ENCODE peak calls at places on chromosome 20, in five cellular contexts. One of them, this sample, is unnamed.

GRCh38 chr20:57810511-57811372 is 100.9 kb upstream of the PMEPA1 start:
- DNase-seq in GM04504: no peak
- DNase-seq in hypothalamus: no peak
- DNase-seq in nephron progenitor cell: peak; percentile 40
- DNase-seq in hepatic stellate cell: no peak
- DNase-seq in this sample: no peak

GRCh38 chr20:51388756-51389542 is 153.6 kb downstream of the NFATC2 start:
- DNase-seq in nephron progenitor cell: no peak
- DNase-seq in hepatic stellate cell: no peak
- DNase-seq in GM04504: no peak
- DNase-seq in hypothalamus: no peak
- DNase-seq in this sample: no peak

GRCh38 chr20:60056345-60057122 is 98.3 kb downstream of the CDH26 start:
- DNase-seq in hypothalamus: no peak
- DNase-seq in GM04504: no peak
- DNase-seq in nephron progenitor cell: no peak
- DNase-seq in hepatic stellate cell: no peak
- DNase-seq in this sample: no peak

GRCh38 chr20:63363013-63363957 is 2.1 kb upstream of the CHRNA4 start:
- DNase-seq in hypothalamus: no peak
- DNase-seq in hepatic stellate cell: no peak
- DNase-seq in nephron progenitor cell: peak; percentile 51
- DNase-seq in GM04504: no peak
- DNase-seq in this sample: no peak

GRCh38 chr20:47432251-47433210 is 69.2 kb upstream of the NCOA3 start:
- DNase-seq in hypothalamus: no peak
- DNase-seq in hepatic stellate cell: no peak
- DNase-seq in nephron progenitor cell: no peak
- DNase-seq in GM04504: no peak
- DNase-seq in this sample: no peak

GRCh38 chr20:34703573-34704176 is 469 bp upstream of the TP53INP2 start:
- DNase-seq in GM04504: no peak
- DNase-seq in nephron progenitor cell: peak; percentile 26
- DNase-seq in hepatic stellate cell: peak; percentile 43
- DNase-seq in hypothalamus: no peak
- DNase-seq in this sample: no peak

GRCh38 chr20:37901667-37902503 is 1.0 kb upstream of the VSTM2L start:
- DNase-seq in nephron progenitor cell: peak; percentile 72
- DNase-seq in hypothalamus: no peak
- DNase-seq in hepatic stellate cell: no peak
- DNase-seq in GM04504: no peak
- DNase-seq in this sample: no peak

GRCh38 chr20:22462975-22463914 is 121.1 kb downstream of the FOXA2 start:
- DNase-seq in hepatic stellate cell: no peak
- DNase-seq in nephron progenitor cell: no peak
- DNase-seq in GM04504: no peak
- DNase-seq in hypothalamus: no peak
- DNase-seq in this sample: no peak

GRCh38 chr20:56748476-56749377 is 119.6 kb downstream of the TFAP2C start:
- DNase-seq in nephron progenitor cell: no peak
- DNase-seq in hepatic stellate cell: no peak
- DNase-seq in hypothalamus: no peak
- DNase-seq in GM04504: no peak
- DNase-seq in this sample: no peak

GRCh38 chr20:478949-479429 is 16.7 kb upstream of the TBC1D20 start:
- DNase-seq in hypothalamus: no peak
- DNase-seq in hepatic stellate cell: peak; percentile 49
- DNase-seq in nephron progenitor cell: peak; percentile 7
- DNase-seq in GM04504: no peak
- DNase-seq in this sample: no peak

GRCh38 chr20:31496761-31497295 is 17.4 kb upstream of the HM13 start:
- DNase-seq in hypothalamus: no peak
- DNase-seq in nephron progenitor cell: no peak
- DNase-seq in hepatic stellate cell: peak; percentile 55
- DNase-seq in GM04504: no peak
- DNase-seq in this sample: no peak

GRCh38 chr20:53939554-53940355 is 130.6 kb downstream of the BCAS1 start:
- DNase-seq in nephron progenitor cell: peak; percentile 79
- DNase-seq in GM04504: peak; percentile 95
- DNase-seq in hypothalamus: peak; percentile 73
- DNase-seq in hepatic stellate cell: peak; percentile 63
- DNase-seq in this sample: peak; percentile 39

GRCh38 chr20:62982124-62983075 is 24.4 kb downstream of the BHLHE23 start:
- DNase-seq in GM04504: no peak
- DNase-seq in hypothalamus: no peak
- DNase-seq in nephron progenitor cell: no peak
- DNase-seq in hepatic stellate cell: no peak
- DNase-seq in this sample: no peak

GRCh38 chr20:10783660-10784336 is 110.0 kb upstream of the JAG1 start:
- DNase-seq in hypothalamus: no peak
- DNase-seq in GM04504: no peak
- DNase-seq in hepatic stellate cell: no peak
- DNase-seq in nephron progenitor cell: no peak
- DNase-seq in this sample: no peak

GRCh38 chr20:47735412-47736400 is 49.6 kb downstream of the SULF2 start:
- DNase-seq in hepatic stellate cell: no peak
- DNase-seq in nephron progenitor cell: no peak
- DNase-seq in hypothalamus: no peak
- DNase-seq in GM04504: no peak
- DNase-seq in this sample: no peak

GRCh38 chr20:49656304-49656703 is 57.4 kb downstream of the B4GALT5 start:
- DNase-seq in nephron progenitor cell: no peak
- DNase-seq in GM04504: no peak
- DNase-seq in hepatic stellate cell: no peak
- DNase-seq in hypothalamus: no peak
- DNase-seq in this sample: no peak

GRCh38 chr20:48797850-48798747 is 29.7 kb downstream of the PREX1 start:
- DNase-seq in hypothalamus: no peak
- DNase-seq in hepatic stellate cell: no peak
- DNase-seq in GM04504: no peak
- DNase-seq in nephron progenitor cell: no peak
- DNase-seq in this sample: no peak

GRCh38 chr20:23399568-23400241 is 21.6 kb downstream of the NAPB start:
- DNase-seq in hypothalamus: no peak
- DNase-seq in GM04504: no peak
- DNase-seq in nephron progenitor cell: no peak
- DNase-seq in hepatic stellate cell: peak; percentile 6
- DNase-seq in this sample: no peak

GRCh38 chr20:8005033-8005432 is 14.5 kb downstream of the TMX4 start:
- DNase-seq in hepatic stellate cell: no peak
- DNase-seq in GM04504: no peak
- DNase-seq in hypothalamus: no peak
- DNase-seq in nephron progenitor cell: no peak
- DNase-seq in this sample: no peak

GRCh38 chr20:21203036-21203656 is 77.3 kb downstream of the KIZ start:
- DNase-seq in hypothalamus: no peak
- DNase-seq in GM04504: no peak
- DNase-seq in nephron progenitor cell: no peak
- DNase-seq in hepatic stellate cell: no peak
- DNase-seq in this sample: no peak

GRCh38 chr20:34709836-34710567 is 5.9 kb downstream of the TP53INP2 start:
- DNase-seq in nephron progenitor cell: peak; percentile 79
- DNase-seq in hypothalamus: peak; percentile 82
- DNase-seq in GM04504: no peak
- DNase-seq in hepatic stellate cell: peak; percentile 59
- DNase-seq in this sample: no peak

GRCh38 chr20:6122111-6122872 is 538 bp downstream of the FERMT1 start:
- DNase-seq in hepatic stellate cell: peak; percentile 34
- DNase-seq in nephron progenitor cell: no peak
- DNase-seq in GM04504: no peak
- DNase-seq in hypothalamus: no peak
- DNase-seq in this sample: no peak

GRCh38 chr20:48201881-48202280 is 416.6 kb upstream of the SULF2 start:
- DNase-seq in hypothalamus: no peak
- DNase-seq in nephron progenitor cell: no peak
- DNase-seq in GM04504: no peak
- DNase-seq in hepatic stellate cell: no peak
- DNase-seq in this sample: no peak

GRCh38 chr20:45315672-45316071 is 7.6 kb upstream of the MATN4 start:
- DNase-seq in GM04504: no peak
- DNase-seq in hypothalamus: no peak
- DNase-seq in nephron progenitor cell: no peak
- DNase-seq in hepatic stellate cell: no peak
- DNase-seq in this sample: no peak

GRCh38 chr20:4091332-4092135 is 76.2 kb upstream of the RNF24 start:
- DNase-seq in GM04504: peak; percentile 51
- DNase-seq in hypothalamus: no peak
- DNase-seq in nephron progenitor cell: peak; percentile 71
- DNase-seq in hepatic stellate cell: peak; percentile 80
- DNase-seq in this sample: no peak

GRCh38 chr20:34037121-34037520 is 43.4 kb downstream of the RALY start:
- DNase-seq in hepatic stellate cell: no peak
- DNase-seq in nephron progenitor cell: no peak
- DNase-seq in GM04504: no peak
- DNase-seq in hypothalamus: no peak
- DNase-seq in this sample: peak; percentile 7

This sample was measured in stimulated activated CD8-positive, alpha-beta memory T cell treated with anti-CD3 and anti-CD28 coated beads, Interleukin-7, amount 100 ng/mL, for 1 hour.